ENCODE peak calls at places on chromosomes 11 and 22, in four cellular contexts. T is body of pancreas, S is keratinocyte, R is heart right ventricle. Q is an unnamed sample.

GRCh38 chr22:43642319-43642718 is 169.8 kb downstream of the EFCAB6 start:
- DNase-seq in S (no peak), R (no peak), T (no peak), Q (no peak)

GRCh38 chr11:123822591-123822990 is 16.4 kb upstream of the OR6M1 start:
- DNase-seq in S (no peak), T (peak), R (no peak), Q (no peak)

GRCh38 chr11:72828081-72828567 is 13.9 kb downstream of the ATG16L2 start:
- DNase-seq in S (no peak), R (no peak), T (no peak), Q (no peak)

GRCh38 chr22:46352691-46353386 is 17.3 kb downstream of the TRMU start:
- DNase-seq in S (peak), R (peak), T (peak), Q (peak)

GRCh38 chr11:8566613-8567210 is 27.3 kb downstream of the STK33 start:
- DNase-seq in T (no peak), R (no peak), S (peak), Q (no peak)

GRCh38 chr11:107006076-107006833 is 12.0 kb downstream of the GUCY1A2 start:
- DNase-seq in T (no peak), S (no peak), R (no peak), Q (no peak)

GRCh38 chr22:28015676-28016601 is 96.9 kb upstream of the PITPNB start:
- DNase-seq in S (no peak), R (no peak), T (no peak), Q (peak)

GRCh38 chr11:14423633-14424032 is 64.7 kb upstream of the RRAS2 start:
- DNase-seq in S (no peak), R (no peak), T (no peak), Q (no peak)

GRCh38 chr22:50481440-50482106 is at the start of gene ADM2:
- DNase-seq in T (no peak), R (peak), S (no peak), Q (peak)

GRCh38 chr22:19671316-19671715 is 43.0 kb upstream of the SEPTIN5 start:
- DNase-seq in S (no peak), T (no peak), R (no peak), Q (no peak)

GRCh38 chr22:28243539-28243938 is 324.5 kb upstream of the PITPNB start:
- DNase-seq in S (no peak), T (no peak), R (no peak), Q (peak)

DNA sequence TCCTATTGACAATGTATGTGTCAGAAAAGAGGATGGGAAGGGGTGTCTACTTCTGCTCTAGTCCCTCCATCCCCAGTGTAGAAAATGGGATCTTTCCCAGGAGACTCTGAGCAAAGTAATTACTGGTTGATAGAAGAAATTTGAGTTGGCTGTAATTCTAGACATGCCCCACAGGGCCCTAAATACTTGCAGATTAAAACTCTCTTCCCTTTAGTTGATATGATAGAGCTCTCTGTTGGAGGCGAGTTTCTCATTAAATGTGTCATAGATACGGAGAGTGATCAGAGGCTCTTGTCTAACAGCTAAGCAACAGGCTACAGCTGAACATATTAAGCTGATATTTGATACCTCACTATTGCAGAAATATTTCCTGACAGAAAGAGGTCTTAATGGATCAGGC is 32.9 kb downstream of the OR52E1 start:
- DNase-seq in R (no peak), T (no peak), S (no peak), Q (no peak)
- TF ChIP-seq CTCF in R (no peak), T (no peak), S (no peak), Q (no peak)

GRCh38 chr22:36826262-36826661 is 9.4 kb upstream of the PVALB start:
- DNase-seq in T (no peak), R (no peak), S (no peak), Q (no peak)

GRCh38 chr22:36833073-36833472 is 16.2 kb upstream of the PVALB start:
- DNase-seq in T (no peak), R (no peak), S (no peak), Q (no peak)

GRCh38 chr22:36830601-36831000 is 13.8 kb upstream of the PVALB start:
- DNase-seq in S (no peak), R (no peak), T (no peak), Q (no peak)

GRCh38 chr22:36828815-36829214 is 12.0 kb upstream of the PVALB start:
- DNase-seq in T (no peak), R (no peak), S (no peak), Q (no peak)

DNA sequence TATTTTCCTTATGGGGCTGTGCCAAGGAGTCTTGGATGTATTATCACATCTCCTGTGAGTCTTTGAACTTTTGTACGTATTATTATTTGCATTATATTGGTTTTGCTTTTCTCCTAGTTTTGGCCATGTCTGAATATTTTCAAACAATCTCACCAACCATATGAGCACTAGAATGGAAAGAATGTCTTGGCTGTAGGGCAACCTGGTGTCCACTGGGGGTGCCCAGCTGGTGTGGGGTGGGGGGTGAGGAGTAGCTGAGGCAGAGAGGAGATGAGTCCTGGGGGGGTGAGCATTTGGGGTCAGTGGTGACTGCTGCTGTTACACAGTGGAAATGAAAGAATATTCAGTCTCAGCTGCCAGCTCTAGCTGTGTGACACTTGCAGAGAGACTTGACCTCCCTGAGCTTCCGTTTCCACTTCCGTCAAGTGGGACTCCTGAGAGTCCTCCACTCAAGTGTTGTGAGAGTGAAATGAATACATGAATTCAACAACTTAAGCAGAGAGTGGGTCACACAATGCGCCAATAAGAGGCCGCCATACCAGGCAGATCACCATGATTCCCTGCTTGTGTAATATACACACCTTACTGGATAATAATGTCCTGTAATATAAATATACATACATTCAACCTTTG is 12.7 kb upstream of the PVALB start:
- DNase-seq in S (no peak), R (no peak), T (no peak), Q (peak)
- TF ChIP-seq CTCF in S (no peak), R (no peak), T (no peak), Q (no peak)

GRCh38 chr11:34869425-34869824 is 46.8 kb downstream of the APIP start:
- DNase-seq in R (no peak), S (no peak), T (no peak), Q (no peak)
- TF ChIP-seq CTCF in R (peak), S (peak), T (no peak), Q (no peak)

GRCh38 chr11:74683279-74683871 is 47.9 kb downstream of the CHRDL2 start:
- DNase-seq in S (no peak), R (peak), T (no peak), Q (peak)
- TF ChIP-seq CTCF in S (peak), R (peak), T (peak), Q (peak)

GRCh38 chr22:26134654-26135330 is 34.5 kb upstream of the SEZ6L start:
- DNase-seq in S (no peak), T (no peak), R (no peak), Q (no peak)
- TF ChIP-seq CTCF in S (peak), T (no peak), R (no peak), Q (no peak)

DNA sequence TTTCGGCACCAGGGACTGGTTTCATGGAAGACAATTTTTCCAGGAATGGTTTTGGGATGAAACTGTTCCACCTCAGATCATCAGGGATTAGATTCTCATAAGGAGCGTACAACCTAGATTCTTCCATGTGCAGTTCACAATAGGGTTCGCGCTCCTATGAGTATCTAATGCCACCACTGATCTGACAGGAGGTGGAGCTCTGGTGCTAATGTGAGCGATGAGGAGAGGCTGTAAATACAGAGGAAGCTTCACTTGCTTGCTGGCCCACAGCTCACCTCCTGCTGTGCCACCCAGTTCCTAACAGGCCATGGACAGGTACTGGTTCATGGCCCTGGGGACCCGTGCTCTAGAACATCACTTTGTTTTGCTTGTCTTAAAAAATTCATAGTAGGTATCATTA is 41.8 kb upstream of the AMPD3 start:
- DNase-seq in R (no peak), S (no peak), T (peak), Q (no peak)
- TF ChIP-seq CTCF in R (peak), S (peak), T (no peak), Q (no peak)

DNA sequence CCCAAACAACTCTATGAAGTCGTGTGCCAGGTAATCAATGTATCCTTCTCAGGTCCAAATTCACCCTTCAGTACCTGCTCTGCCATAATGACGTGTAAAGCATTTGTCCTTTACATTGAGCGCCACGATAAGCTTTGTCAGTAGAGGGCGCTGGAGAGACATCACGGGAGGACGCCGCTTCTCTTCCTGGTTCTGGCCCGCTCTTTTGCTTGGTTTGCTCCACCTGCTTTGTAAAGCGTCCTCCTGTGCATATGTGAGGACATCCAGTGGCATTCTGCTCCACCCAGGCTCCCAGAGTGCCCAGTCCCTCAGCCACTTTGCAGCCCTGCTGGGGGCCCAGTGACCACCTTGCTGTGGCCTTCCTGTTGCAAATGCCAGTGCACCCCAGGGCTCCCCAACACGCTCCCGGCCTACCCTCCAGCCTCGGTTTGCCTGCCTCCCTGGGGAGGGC is 61.1 kb downstream of the WT1 start:
- DNase-seq in R (no peak), S (no peak), T (peak), Q (peak)
- TF ChIP-seq CTCF in R (peak), S (peak), T (no peak), Q (peak)

DNA sequence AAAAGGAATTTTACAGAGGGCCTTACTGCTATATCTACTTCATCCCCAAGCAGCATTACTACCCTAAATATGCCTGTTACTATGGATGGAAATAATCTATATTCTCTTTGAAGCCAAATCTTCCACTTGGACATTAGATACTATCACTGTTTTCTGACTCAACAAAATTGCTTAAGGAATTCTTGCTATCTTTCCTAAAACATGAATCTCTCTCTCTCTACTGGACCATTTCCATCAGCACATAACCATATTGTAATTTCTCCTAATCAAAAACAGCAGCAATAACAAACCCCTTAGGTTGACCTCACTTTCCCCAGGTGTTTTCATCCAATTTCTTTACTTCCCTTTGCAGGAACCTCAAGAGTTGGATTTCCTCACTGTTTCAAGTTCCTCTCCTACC is 67.9 kb upstream of the BLID start:
- DNase-seq in T (no peak), R (no peak), S (no peak), Q (no peak)
- TF ChIP-seq CTCF in T (no peak), R (no peak), S (no peak), Q (no peak)

Q was measured in thyroid gland.